ENCODE peak calls at places on chromosomes 3 and 15, in eight cellular contexts. One of them, this sample, is unnamed.

GRCh38 chr3:64457811-64458210 is 230.0 kb downstream of the ADAMTS9 start:
- DNase-seq in ELR: no peak
- DNase-seq in ascending aorta: no peak
- DNase-seq in astrocyte of the hippocampus: peak; percentile 56
- DNase-seq in GM19239: no peak
- DNase-seq in activated B cell treated with CpG ODN at 0.5 μM for 24 hours: no peak
- DNase-seq in SJSA1: no peak
- DNase-seq in activated gamma-delta T cell treated with Interleukin-2 at 50 U/mL for 16 hours: no peak
- DNase-seq in this sample: peak; percentile 54

GRCh38 chr3:12644297-12644937 is 19.5 kb downstream of the RAF1 start:
- DNase-seq in ELR: peak; percentile 45
- DNase-seq in activated gamma-delta T cell treated with Interleukin-2 at 50 U/mL for 16 hours: no peak
- DNase-seq in astrocyte of the hippocampus: peak; percentile 71
- DNase-seq in GM19239: no peak
- DNase-seq in activated B cell treated with CpG ODN at 0.5 μM for 24 hours: no peak
- DNase-seq in ascending aorta: no peak
- DNase-seq in SJSA1: no peak
- DNase-seq in this sample: no peak

GRCh38 chr3:183933160-183933559 is 48.5 kb upstream of the PARL start:
- DNase-seq in activated gamma-delta T cell treated with Interleukin-2 at 50 U/mL for 16 hours: no peak
- DNase-seq in GM19239: no peak
- DNase-seq in astrocyte of the hippocampus: no peak
- DNase-seq in activated B cell treated with CpG ODN at 0.5 μM for 24 hours: no peak
- DNase-seq in SJSA1: no peak
- DNase-seq in ascending aorta: no peak
- DNase-seq in ELR: no peak
- DNase-seq in this sample: no peak

GRCh38 chr3:128936341-128936740 is 56.9 kb downstream of the ACAD9 start:
- DNase-seq in ascending aorta: no peak
- DNase-seq in astrocyte of the hippocampus: no peak
- DNase-seq in ELR: no peak
- DNase-seq in activated B cell treated with CpG ODN at 0.5 μM for 24 hours: no peak
- DNase-seq in SJSA1: no peak
- DNase-seq in GM19239: no peak
- DNase-seq in activated gamma-delta T cell treated with Interleukin-2 at 50 U/mL for 16 hours: no peak
- DNase-seq in this sample: no peak

GRCh38 chr3:160473233-160473632 is 23.6 kb upstream of the TRIM59 start:
- DNase-seq in SJSA1: no peak
- DNase-seq in GM19239: no peak
- DNase-seq in activated gamma-delta T cell treated with Interleukin-2 at 50 U/mL for 16 hours: no peak
- DNase-seq in astrocyte of the hippocampus: peak; percentile 40
- DNase-seq in ELR: peak; percentile 80
- DNase-seq in activated B cell treated with CpG ODN at 0.5 μM for 24 hours: no peak
- DNase-seq in ascending aorta: no peak
- DNase-seq in this sample: no peak

GRCh38 chr3:72655758-72656157 is 192.5 kb downstream of the SHQ1 start:
- DNase-seq in ascending aorta: no peak
- DNase-seq in astrocyte of the hippocampus: peak; percentile 14
- DNase-seq in activated gamma-delta T cell treated with Interleukin-2 at 50 U/mL for 16 hours: no peak
- DNase-seq in GM19239: no peak
- DNase-seq in ELR: no peak
- DNase-seq in SJSA1: no peak
- DNase-seq in activated B cell treated with CpG ODN at 0.5 μM for 24 hours: no peak
- DNase-seq in this sample: no peak

GRCh38 chr3:98612587-98612986 is 19.2 kb upstream of the CPOX start:
- DNase-seq in activated gamma-delta T cell treated with Interleukin-2 at 50 U/mL for 16 hours: no peak
- DNase-seq in activated B cell treated with CpG ODN at 0.5 μM for 24 hours: no peak
- DNase-seq in astrocyte of the hippocampus: no peak
- DNase-seq in ELR: peak; percentile 4
- DNase-seq in ascending aorta: no peak
- DNase-seq in SJSA1: no peak
- DNase-seq in GM19239: no peak
- DNase-seq in this sample: peak; percentile 27

GRCh38 chr3:116150655-116151054 is 294.6 kb downstream of the LSAMP start:
- DNase-seq in activated gamma-delta T cell treated with Interleukin-2 at 50 U/mL for 16 hours: no peak
- DNase-seq in ascending aorta: no peak
- DNase-seq in astrocyte of the hippocampus: no peak
- DNase-seq in activated B cell treated with CpG ODN at 0.5 μM for 24 hours: no peak
- DNase-seq in SJSA1: no peak
- DNase-seq in ELR: no peak
- DNase-seq in GM19239: no peak
- DNase-seq in this sample: no peak

GRCh38 chr3:124559650-124560405 is 170.4 kb upstream of the UMPS start:
- DNase-seq in GM19239: peak; percentile 58
- DNase-seq in SJSA1: peak; percentile 73
- DNase-seq in astrocyte of the hippocampus: peak; percentile 91
- DNase-seq in ascending aorta: peak; percentile 81
- DNase-seq in ELR: peak; percentile 83
- DNase-seq in activated gamma-delta T cell treated with Interleukin-2 at 50 U/mL for 16 hours: peak; percentile 49
- DNase-seq in activated B cell treated with CpG ODN at 0.5 μM for 24 hours: no peak
- DNase-seq in this sample: peak; percentile 81

GRCh38 chr15:43777293-43777819 is 590 bp upstream of the ELL3 start:
- DNase-seq in GM19239: peak; percentile 44
- DNase-seq in activated gamma-delta T cell treated with Interleukin-2 at 50 U/mL for 16 hours: peak; percentile 78
- DNase-seq in astrocyte of the hippocampus: peak; percentile 85
- DNase-seq in ascending aorta: peak; percentile 91
- DNase-seq in activated B cell treated with CpG ODN at 0.5 μM for 24 hours: no peak
- DNase-seq in ELR: peak; percentile 84
- DNase-seq in SJSA1: peak; percentile 94
- DNase-seq in this sample: peak; percentile 86

GRCh38 chr3:13621381-13622221 is 72.7 kb downstream of the FBLN2 start:
- DNase-seq in activated B cell treated with CpG ODN at 0.5 μM for 24 hours: no peak
- DNase-seq in astrocyte of the hippocampus: no peak
- DNase-seq in ascending aorta: no peak
- DNase-seq in GM19239: no peak
- DNase-seq in activated gamma-delta T cell treated with Interleukin-2 at 50 U/mL for 16 hours: peak; percentile 26
- DNase-seq in ELR: no peak
- DNase-seq in SJSA1: no peak
- DNase-seq in this sample: no peak

GRCh38 chr15:66815322-66815721 is 113.3 kb downstream of the SMAD6 start:
- DNase-seq in SJSA1: peak; percentile 36
- DNase-seq in activated B cell treated with CpG ODN at 0.5 μM for 24 hours: no peak
- DNase-seq in activated gamma-delta T cell treated with Interleukin-2 at 50 U/mL for 16 hours: no peak
- DNase-seq in ascending aorta: no peak
- DNase-seq in astrocyte of the hippocampus: peak; percentile 71
- DNase-seq in GM19239: no peak
- DNase-seq in ELR: peak; percentile 69
- DNase-seq in this sample: peak; percentile 58

GRCh38 chr15:98689431-98689861 is 41.1 kb downstream of the IGF1R start:
- DNase-seq in ascending aorta: no peak
- DNase-seq in GM19239: no peak
- DNase-seq in astrocyte of the hippocampus: peak; percentile 20
- DNase-seq in activated gamma-delta T cell treated with Interleukin-2 at 50 U/mL for 16 hours: no peak
- DNase-seq in activated B cell treated with CpG ODN at 0.5 μM for 24 hours: no peak
- DNase-seq in SJSA1: peak; percentile 50
- DNase-seq in ELR: peak; percentile 60
- DNase-seq in this sample: peak; percentile 33

GRCh38 chr15:69315402-69316110 is 16.8 kb downstream of the PAQR5 start:
- DNase-seq in ascending aorta: no peak
- DNase-seq in astrocyte of the hippocampus: no peak
- DNase-seq in ELR: no peak
- DNase-seq in GM19239: no peak
- DNase-seq in activated gamma-delta T cell treated with Interleukin-2 at 50 U/mL for 16 hours: no peak
- DNase-seq in SJSA1: no peak
- DNase-seq in activated B cell treated with CpG ODN at 0.5 μM for 24 hours: no peak
- DNase-seq in this sample: no peak

GRCh38 chr3:128378631-128379347 is 87.9 kb downstream of the DNAJB8 start:
- DNase-seq in activated B cell treated with CpG ODN at 0.5 μM for 24 hours: no peak
- DNase-seq in astrocyte of the hippocampus: peak; percentile 68
- DNase-seq in GM19239: no peak
- DNase-seq in SJSA1: no peak
- DNase-seq in ascending aorta: no peak
- DNase-seq in activated gamma-delta T cell treated with Interleukin-2 at 50 U/mL for 16 hours: no peak
- DNase-seq in ELR: no peak
- DNase-seq in this sample: no peak

GRCh38 chr3:50303038-50303815 is at the start of gene HYAL1:
- DNase-seq in GM19239: no peak
- DNase-seq in ELR: no peak
- DNase-seq in ascending aorta: no peak
- DNase-seq in activated B cell treated with CpG ODN at 0.5 μM for 24 hours: no peak
- DNase-seq in astrocyte of the hippocampus: no peak
- DNase-seq in activated gamma-delta T cell treated with Interleukin-2 at 50 U/mL for 16 hours: no peak
- DNase-seq in SJSA1: no peak
- DNase-seq in this sample: no peak

GRCh38 chr3:193686665-193687506 is 93.9 kb downstream of the OPA1 start:
- DNase-seq in astrocyte of the hippocampus: peak; percentile 30
- DNase-seq in activated B cell treated with CpG ODN at 0.5 μM for 24 hours: no peak
- DNase-seq in ascending aorta: no peak
- DNase-seq in SJSA1: peak; percentile 13
- DNase-seq in GM19239: no peak
- DNase-seq in activated gamma-delta T cell treated with Interleukin-2 at 50 U/mL for 16 hours: no peak
- DNase-seq in ELR: no peak
- DNase-seq in this sample: no peak

GRCh38 chr3:121974601-121975111 is 47.4 kb downstream of the ILDR1 start:
- DNase-seq in activated gamma-delta T cell treated with Interleukin-2 at 50 U/mL for 16 hours: no peak
- DNase-seq in SJSA1: no peak
- DNase-seq in GM19239: no peak
- DNase-seq in ELR: no peak
- DNase-seq in ascending aorta: no peak
- DNase-seq in activated B cell treated with CpG ODN at 0.5 μM for 24 hours: no peak
- DNase-seq in astrocyte of the hippocampus: no peak
- DNase-seq in this sample: no peak

GRCh38 chr3:46406786-46407611 is at the start of the genes CCR5AS and CCRL2:
- DNase-seq in astrocyte of the hippocampus: no peak
- DNase-seq in ascending aorta: peak; percentile 74
- DNase-seq in SJSA1: peak; percentile 44
- DNase-seq in activated gamma-delta T cell treated with Interleukin-2 at 50 U/mL for 16 hours: peak; percentile 40
- DNase-seq in ELR: peak; percentile 85
- DNase-seq in GM19239: peak; percentile 40
- DNase-seq in activated B cell treated with CpG ODN at 0.5 μM for 24 hours: peak; percentile 22
- DNase-seq in this sample: peak; percentile 67

GRCh38 chr15:75107905-75108838 is 84.8 kb downstream of the PPCDC start:
- DNase-seq in GM19239: no peak
- DNase-seq in activated gamma-delta T cell treated with Interleukin-2 at 50 U/mL for 16 hours: peak; percentile 69
- DNase-seq in ascending aorta: no peak
- DNase-seq in SJSA1: peak; percentile 91
- DNase-seq in activated B cell treated with CpG ODN at 0.5 μM for 24 hours: peak; percentile 65
- DNase-seq in ELR: peak; percentile 94
- DNase-seq in astrocyte of the hippocampus: peak; percentile 85
- DNase-seq in this sample: peak; percentile 92

GRCh38 chr3:141368062-141368924 is at the start of gene ZBTB38:
- DNase-seq in GM19239: no peak
- DNase-seq in activated gamma-delta T cell treated with Interleukin-2 at 50 U/mL for 16 hours: no peak
- DNase-seq in activated B cell treated with CpG ODN at 0.5 μM for 24 hours: no peak
- DNase-seq in ELR: peak; percentile 98
- DNase-seq in ascending aorta: peak; percentile 98
- DNase-seq in SJSA1: peak; percentile 99
- DNase-seq in astrocyte of the hippocampus: peak; percentile 98
- DNase-seq in this sample: peak; percentile 97

GRCh38 chr15:67521770-67522568 is 1.0 kb downstream of the C15orf61 start:
- DNase-seq in activated gamma-delta T cell treated with Interleukin-2 at 50 U/mL for 16 hours: no peak
- DNase-seq in ELR: peak; percentile 55
- DNase-seq in astrocyte of the hippocampus: peak; percentile 25
- DNase-seq in SJSA1: peak; percentile 59
- DNase-seq in activated B cell treated with CpG ODN at 0.5 μM for 24 hours: no peak
- DNase-seq in ascending aorta: no peak
- DNase-seq in GM19239: no peak
- DNase-seq in this sample: no peak

GRCh38 chr3:181264491-181264890 is 275.0 kb upstream of the DNAJC19 start:
- DNase-seq in GM19239: no peak
- DNase-seq in activated gamma-delta T cell treated with Interleukin-2 at 50 U/mL for 16 hours: no peak
- DNase-seq in SJSA1: no peak
- DNase-seq in ascending aorta: no peak
- DNase-seq in ELR: no peak
- DNase-seq in activated B cell treated with CpG ODN at 0.5 μM for 24 hours: no peak
- DNase-seq in astrocyte of the hippocampus: peak; percentile 20
- DNase-seq in this sample: no peak

GRCh38 chr3:46895204-46895660 is 17.7 kb downstream of the PTH1R start:
- DNase-seq in activated B cell treated with CpG ODN at 0.5 μM for 24 hours: peak; percentile 76
- DNase-seq in ascending aorta: no peak
- DNase-seq in astrocyte of the hippocampus: peak; percentile 76
- DNase-seq in ELR: peak; percentile 64
- DNase-seq in SJSA1: peak; percentile 49
- DNase-seq in GM19239: peak; percentile 84
- DNase-seq in activated gamma-delta T cell treated with Interleukin-2 at 50 U/mL for 16 hours: peak; percentile 81
- DNase-seq in this sample: peak; percentile 36

This sample was measured in Daoy.